ENCODE peak calls at places on chromosomes 12 and 14, in five cellular contexts. J, I, L, Q and H are unnamed samples.

GRCh38 chr12:1744932-1745331 is 54.1 kb downstream of the ADIPOR2 start:
- DNase-seq in L (no peak), I (no peak), J (no peak), Q (no peak), H (no peak)

GRCh38 chr12:52251367-52252055 is 18.5 kb downstream of the KRT7 start:
- DNase-seq in L (no peak), I (peak; percentile 33), Q (no peak), J (no peak), H (no peak)

GRCh38 chr12:132393245-132393795 is 63.9 kb upstream of the GALNT9 start:
- DNase-seq in I (no peak), L (no peak), Q (no peak), J (no peak), H (no peak)

GRCh38 chr14:30974628-30975027 is 50.8 kb upstream of the AP4S1 start:
- DNase-seq in J (no peak), Q (no peak), L (no peak), I (no peak), H (no peak)

GRCh38 chr12:124420972-124421674 is 126.2 kb downstream of the RFLNA start:
- DNase-seq in L (no peak), J (no peak), I (no peak), Q (no peak), H (peak; percentile 78)

GRCh38 chr12:49304161-49304560 is 9.2 kb downstream of the PRPH start:
- DNase-seq in I (no peak), J (no peak), Q (no peak), L (no peak), H (no peak)

GRCh38 chr12:57766464-57767311 is at the start of gene CYP27B1:
- DNase-seq in I (no peak), J (no peak), Q (no peak), L (no peak), H (no peak)

GRCh38 chr12:106139422-106140141 is 828 bp upstream of the NUAK1 start:
- DNase-seq in Q (no peak), J (peak; percentile 81), L (peak; percentile 79), I (no peak), H (peak; percentile 63)

GRCh38 chr14:92527724-92528123 is 14.1 kb downstream of the RIN3 start:
- DNase-seq in L (no peak), I (peak; percentile 21), J (no peak), Q (no peak), H (no peak)

GRCh38 chr12:98490491-98491453 is 24.6 kb upstream of the TMPO start:
- DNase-seq in J (peak; percentile 96), Q (peak; percentile 73), L (peak; percentile 95), I (peak; percentile 79), H (peak; percentile 85)

GRCh38 chr12:176321-177181 is 37.4 kb downstream of the SLC6A12 start:
- DNase-seq in L (no peak), I (no peak), J (no peak), Q (no peak), H (no peak)

GRCh38 chr12:6376965-6377666 is 1.8 kb upstream of the SCNN1A start:
- DNase-seq in Q (no peak), L (no peak), J (no peak), I (no peak), H (no peak)

GRCh38 chr12:16454481-16454880 is 107.0 kb downstream of the MGST1 start:
- DNase-seq in Q (no peak), J (no peak), L (no peak), I (no peak), H (no peak)

GRCh38 chr12:53938276-53939140 is at the start of gene HOXC13:
- DNase-seq in Q (peak; percentile 22), L (peak; percentile 65), J (no peak), I (no peak), H (no peak)

GRCh38 chr14:105853089-105853906 is 326.9 kb downstream of the TMEM121 start:
- DNase-seq in L (no peak), J (peak; percentile 52), I (peak; percentile 25), Q (no peak), H (no peak)

GRCh38 chr12:111792155-111792876 is 25.6 kb downstream of the ALDH2 start:
- DNase-seq in Q (no peak), I (no peak), L (no peak), J (peak; percentile 89), H (no peak)

GRCh38 chr12:76880156-76881023 is 1.6 kb upstream of the CSRP2 start:
- DNase-seq in Q (no peak), I (no peak), L (no peak), J (no peak), H (no peak)

GRCh38 chr14:52338282-52338681 is 24.2 kb downstream of the PTGER2 start:
- DNase-seq in L (no peak), I (no peak), J (no peak), Q (no peak), H (no peak)

GRCh38 chr14:101879212-101880015 is 85.0 kb upstream of the DYNC1H1 start:
- DNase-seq in Q (no peak), J (no peak), L (no peak), I (no peak), H (no peak)